ENCODE peak calls at places on chromosomes 12 and 14, in four cellular contexts. O is CD4-positive, alpha-beta T cell; R is neural crest cell; Y is endothelial cell. A is an unnamed sample.

GRCh38 chr12:96889273-96889933 is 17.7 kb upstream of the NEDD1 start:
- DNase-seq in O (no peak), R (no peak), Y (no peak), A (no peak)

GRCh38 chr12:56151672-56152131 is 685 bp upstream of the MYL6B start:
- DNase-seq in R (no peak), O (peak), Y (peak), A (no peak)

GRCh38 chr14:96104469-96105057 is 65.4 kb downstream of the C14orf132 start:
- DNase-seq in Y (no peak), O (no peak), R (no peak), A (no peak)

GRCh38 chr12:123601602-123602489 is at the start of gene DDX55:
- DNase-seq in R (peak), Y (peak), O (peak), A (peak)

GRCh38 chr12:68482014-68482413 is 128.7 kb upstream of the RAP1B start:
- DNase-seq in O (no peak), Y (no peak), R (no peak), A (no peak)

GRCh38 chr14:74551903-74552371 is 58.4 kb downstream of the ISCA2 start:
- DNase-seq in O (no peak), R (no peak), Y (no peak), A (no peak)

GRCh38 chr14:20907214-20907613 is 16.0 kb downstream of the RNASE3 start:
- DNase-seq in Y (no peak), O (no peak), R (no peak), A (no peak)

GRCh38 chr14:53517276-53517960 is 364.3 kb upstream of the DDHD1 start:
- DNase-seq in O (no peak), Y (no peak), R (no peak), A (no peak)

GRCh38 chr12:5580911-5581488 is 149.1 kb downstream of the NTF3 start:
- DNase-seq in O (no peak), R (no peak), Y (no peak), A (no peak)

GRCh38 chr12:115984607-115985006 is 292.9 kb downstream of the MED13L start:
- DNase-seq in R (no peak), O (no peak), Y (no peak), A (no peak)

GRCh38 chr14:54169254-54169924 is 212.8 kb upstream of the BMP4 start:
- DNase-seq in O (no peak), Y (no peak), R (no peak), A (no peak)

GRCh38 chr14:23352506-23353432 is at the start of gene SLC22A17:
- DNase-seq in R (peak), O (peak), Y (peak), A (no peak)

GRCh38 chr14:20986811-20987210 is 3.0 kb upstream of the METTL17 start:
- DNase-seq in O (no peak), Y (no peak), R (no peak), A (no peak)

GRCh38 chr14:23361320-23361719 is 3.7 kb downstream of the EFS start:
- DNase-seq in R (no peak), Y (no peak), O (no peak), A (no peak)

GRCh38 chr14:61298834-61299233 is 17.7 kb upstream of the TMEM30B start:
- DNase-seq in R (no peak), Y (no peak), O (no peak), A (no peak)

GRCh38 chr14:95679995-95680735 is 6.1 kb upstream of the TCL1B start:
- DNase-seq in Y (no peak), R (no peak), O (no peak), A (no peak)

GRCh38 chr12:52837341-52837741 is 3.2 kb upstream of the KRT79 start:
- DNase-seq in R (no peak), Y (no peak), O (no peak), A (no peak)

GRCh38 chr12:100564090-100564489 is 9.4 kb upstream of the GAS2L3 start:
- DNase-seq in Y (no peak), O (no peak), R (no peak), A (no peak)

GRCh38 chr14:78697341-78697740 is 527.2 kb downstream of the NRXN3 start:
- DNase-seq in Y (no peak), R (no peak), O (no peak), A (no peak)
- TF ChIP-seq CTCF in Y (peak), R (peak), O (no peak), A (peak)

DNA sequence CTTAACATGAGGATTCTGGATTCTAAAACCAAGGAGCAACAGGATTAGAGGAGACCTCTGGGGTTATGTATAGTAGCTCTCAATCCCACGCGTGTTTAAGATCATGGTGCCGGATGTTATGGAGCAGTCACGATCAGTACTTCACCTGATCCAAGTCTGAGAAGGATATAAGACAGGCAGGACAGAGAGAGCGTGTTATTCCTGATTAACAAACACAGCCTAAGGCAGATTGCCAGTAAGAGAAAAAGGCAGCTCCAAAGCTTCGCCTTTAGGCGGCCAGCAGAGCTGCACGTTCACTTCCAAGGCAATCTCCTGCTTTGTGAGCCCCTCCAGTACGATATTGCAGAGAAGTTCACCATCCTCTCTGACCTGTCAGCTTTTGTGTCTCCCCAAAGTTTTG is 5.5 kb downstream of the SETD3 start:
- DNase-seq in O (no peak), Y (no peak), R (no peak), A (no peak)
- TF ChIP-seq CTCF in O (no peak), Y (no peak), R (no peak), A (no peak)

GRCh38 chr14:66361013-66361412 is 125.2 kb upstream of the CCDC196 start:
- DNase-seq in R (no peak), Y (no peak), O (no peak), A (no peak)

GRCh38 chr14:66365388-66365787 is 120.8 kb upstream of the CCDC196 start:
- DNase-seq in Y (no peak), R (no peak), O (no peak), A (no peak)

GRCh38 chr14:66360526-66360925 is 125.6 kb upstream of the CCDC196 start:
- DNase-seq in R (no peak), O (no peak), Y (no peak), A (no peak)

DNA sequence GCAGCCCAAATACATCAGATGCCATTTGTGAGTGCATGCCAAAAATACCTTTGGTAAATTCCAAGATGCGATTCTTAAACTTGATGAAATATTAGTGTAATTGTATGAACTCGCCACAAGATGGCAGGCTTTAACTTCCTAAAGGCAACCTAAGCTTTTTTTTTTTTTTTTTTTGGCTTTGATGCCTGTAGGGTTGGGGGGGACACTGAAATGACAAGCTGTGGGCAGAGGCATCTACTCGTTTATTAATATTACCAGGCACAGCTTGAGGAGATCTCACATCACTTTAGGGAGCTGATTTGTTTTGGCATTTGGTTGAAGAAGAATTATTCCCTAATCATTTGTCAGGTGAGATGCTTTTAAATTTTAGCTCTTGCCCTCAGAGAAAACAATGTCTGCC is 126.7 kb upstream of the CCDC196 start:
- DNase-seq in R (peak), Y (peak), O (no peak), A (no peak)
- TF ChIP-seq CTCF in R (peak), Y (peak), O (peak), A (peak)

DNA sequence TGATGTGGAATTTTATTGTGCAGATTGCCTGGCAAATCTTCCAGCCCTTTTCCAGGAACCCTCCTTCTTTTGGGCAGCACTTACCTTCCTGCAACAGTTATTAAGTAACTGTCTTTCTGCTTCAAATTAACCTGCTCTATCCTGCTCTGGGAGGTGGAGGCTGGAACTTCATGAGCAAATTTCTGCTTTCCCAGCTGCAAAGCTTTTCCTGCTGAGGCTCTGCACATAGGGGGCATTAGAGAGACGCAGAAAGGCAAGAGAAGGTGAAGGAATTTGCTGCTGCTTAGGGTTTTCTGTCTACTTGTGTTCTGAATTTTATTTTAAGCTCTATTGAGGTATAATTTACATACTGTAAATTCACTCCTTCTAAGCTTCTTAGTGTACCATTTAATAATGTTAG is 259.2 kb downstream of the PCNX1 start:
- DNase-seq in O (no peak), R (no peak), Y (peak), A (no peak)
- TF ChIP-seq CTCF in O (no peak), R (peak), Y (peak), A (peak)

GRCh38 chr12:11797993-11798720 is 148.7 kb downstream of the ETV6 start:
- DNase-seq in Y (no peak), O (no peak), R (no peak), A (no peak)
- TF ChIP-seq CTCF in Y (no peak), O (no peak), R (no peak), A (no peak)

A was measured in type B pancreatic cell.